ENCODE peak calls at places on chromosomes 1 and 21, in eight cellular contexts. One of them, this sample, is unnamed.

GRCh38 chr1:39992229-39992628 is 37.3 kb downstream of the MFSD2A start:
- DNase-seq in astrocyte: peak; percentile 29
- DNase-seq in fibroblast of lung: peak; percentile 26
- DNase-seq in IMR-90: peak; percentile 70
- DNase-seq in GM23248: peak; percentile 74
- DNase-seq in mesendoderm: no peak
- DNase-seq in H9: no peak
- DNase-seq in A549: no peak
- DNase-seq in this sample: no peak

GRCh38 chr1:1069711-1070676 is 4.1 kb downstream of the RNF223 start:
- DNase-seq in mesendoderm: peak; percentile 27
- DNase-seq in fibroblast of lung: no peak
- DNase-seq in astrocyte: no peak
- DNase-seq in GM23248: peak; percentile 66
- DNase-seq in IMR-90: peak; percentile 29
- DNase-seq in H9: no peak
- DNase-seq in A549: no peak
- DNase-seq in this sample: peak; percentile 86

GRCh38 chr1:198794498-198794897 is 155.7 kb downstream of the PTPRC start:
- DNase-seq in IMR-90: peak; percentile 85
- DNase-seq in H9: no peak
- DNase-seq in fibroblast of lung: peak; percentile 54
- DNase-seq in GM23248: peak; percentile 40
- DNase-seq in mesendoderm: no peak
- DNase-seq in astrocyte: peak; percentile 42
- DNase-seq in A549: no peak
- DNase-seq in this sample: no peak

GRCh38 chr1:13764533-13764932 is 64.5 kb downstream of the PRDM2 start:
- DNase-seq in IMR-90: peak; percentile 56
- DNase-seq in GM23248: peak; percentile 27
- DNase-seq in fibroblast of lung: peak; percentile 70
- DNase-seq in astrocyte: peak; percentile 54
- DNase-seq in A549: no peak
- DNase-seq in mesendoderm: peak; percentile 86
- DNase-seq in H9: no peak
- DNase-seq in this sample: no peak

GRCh38 chr1:147807405-147807804 is 47.0 kb upstream of the GJA5 start:
- DNase-seq in A549: no peak
- DNase-seq in fibroblast of lung: no peak
- DNase-seq in astrocyte: no peak
- DNase-seq in GM23248: no peak
- DNase-seq in IMR-90: no peak
- DNase-seq in H9: no peak
- DNase-seq in mesendoderm: peak; percentile 65
- DNase-seq in this sample: no peak

GRCh38 chr1:185409763-185410528 is 92.9 kb upstream of the IVNS1ABP start:
- DNase-seq in mesendoderm: no peak
- DNase-seq in fibroblast of lung: no peak
- DNase-seq in GM23248: no peak
- DNase-seq in astrocyte: no peak
- DNase-seq in H9: no peak
- DNase-seq in A549: no peak
- DNase-seq in IMR-90: peak; percentile 5
- DNase-seq in this sample: no peak

GRCh38 chr1:77412069-77412793 is 130.4 kb downstream of the AK5 start:
- DNase-seq in A549: peak; percentile 21
- DNase-seq in mesendoderm: peak; percentile 16
- DNase-seq in astrocyte: peak; percentile 48
- DNase-seq in H9: no peak
- DNase-seq in IMR-90: peak; percentile 66
- DNase-seq in fibroblast of lung: peak; percentile 55
- DNase-seq in GM23248: peak; percentile 48
- DNase-seq in this sample: peak; percentile 92

GRCh38 chr1:206834711-206835110 is 30.7 kb upstream of the IL20 start:
- DNase-seq in astrocyte: no peak
- DNase-seq in A549: no peak
- DNase-seq in IMR-90: no peak
- DNase-seq in GM23248: peak; percentile 51
- DNase-seq in H9: no peak
- DNase-seq in fibroblast of lung: no peak
- DNase-seq in mesendoderm: peak; percentile 40
- DNase-seq in this sample: no peak

GRCh38 chr1:53385276-53385932 is 57.5 kb upstream of the LRP8 start:
- DNase-seq in astrocyte: no peak
- DNase-seq in H9: no peak
- DNase-seq in IMR-90: no peak
- DNase-seq in GM23248: no peak
- DNase-seq in mesendoderm: peak; percentile 54
- DNase-seq in fibroblast of lung: no peak
- DNase-seq in A549: no peak
- DNase-seq in this sample: no peak

GRCh38 chr1:212432706-212433576 is at the start of gene NENF:
- DNase-seq in GM23248: peak; percentile 97
- DNase-seq in H9: peak; percentile 63
- DNase-seq in fibroblast of lung: peak; percentile 74
- DNase-seq in IMR-90: peak; percentile 72
- DNase-seq in A549: peak; percentile 95
- DNase-seq in astrocyte: peak; percentile 54
- DNase-seq in mesendoderm: peak; percentile 73
- DNase-seq in this sample: peak; percentile 89

GRCh38 chr1:21396516-21396915 is 43.4 kb upstream of the NBPF3 start:
- DNase-seq in fibroblast of lung: no peak
- DNase-seq in mesendoderm: no peak
- DNase-seq in GM23248: no peak
- DNase-seq in IMR-90: no peak
- DNase-seq in A549: no peak
- DNase-seq in H9: no peak
- DNase-seq in astrocyte: no peak
- DNase-seq in this sample: no peak

GRCh38 chr1:91622586-91622985 is 121.9 kb downstream of the CDC7 start:
- DNase-seq in fibroblast of lung: peak; percentile 28
- DNase-seq in mesendoderm: no peak
- DNase-seq in GM23248: no peak
- DNase-seq in H9: no peak
- DNase-seq in A549: no peak
- DNase-seq in astrocyte: peak; percentile 14
- DNase-seq in IMR-90: no peak
- DNase-seq in this sample: no peak

GRCh38 chr1:228989992-228990827 is 254.9 kb downstream of the RHOU start:
- DNase-seq in astrocyte: no peak
- DNase-seq in mesendoderm: no peak
- DNase-seq in A549: no peak
- DNase-seq in fibroblast of lung: no peak
- DNase-seq in IMR-90: no peak
- DNase-seq in H9: no peak
- DNase-seq in GM23248: no peak
- DNase-seq in this sample: no peak

GRCh38 chr21:33820371-33820770 is 95.2 kb downstream of the ATP5PO start:
- DNase-seq in mesendoderm: no peak
- DNase-seq in fibroblast of lung: no peak
- DNase-seq in IMR-90: no peak
- DNase-seq in astrocyte: no peak
- DNase-seq in A549: no peak
- DNase-seq in H9: no peak
- DNase-seq in GM23248: no peak
- DNase-seq in this sample: no peak

GRCh38 chr1:45552309-45552708 is 1.7 kb downstream of the AKR1A1 start:
- DNase-seq in IMR-90: no peak
- DNase-seq in mesendoderm: no peak
- DNase-seq in GM23248: no peak
- DNase-seq in fibroblast of lung: peak; percentile 16
- DNase-seq in H9: no peak
- DNase-seq in astrocyte: no peak
- DNase-seq in A549: no peak
- DNase-seq in this sample: no peak

GRCh38 chr1:65882091-65882490 is 89.4 kb downstream of the PDE4B start:
- DNase-seq in H9: no peak
- DNase-seq in IMR-90: peak; percentile 41
- DNase-seq in astrocyte: no peak
- DNase-seq in GM23248: peak; percentile 31
- DNase-seq in A549: no peak
- DNase-seq in mesendoderm: no peak
- DNase-seq in fibroblast of lung: no peak
- DNase-seq in this sample: no peak

GRCh38 chr1:30191154-30191702 is 532.2 kb downstream of the MATN1 start:
- DNase-seq in A549: peak; percentile 7
- DNase-seq in GM23248: peak; percentile 95
- DNase-seq in H9: no peak
- DNase-seq in IMR-90: peak; percentile 20
- DNase-seq in fibroblast of lung: peak; percentile 88
- DNase-seq in astrocyte: peak; percentile 85
- DNase-seq in mesendoderm: peak; percentile 77
- DNase-seq in this sample: peak; percentile 48

GRCh38 chr1:5949074-5949760 is 43.0 kb downstream of the NPHP4 start:
- DNase-seq in IMR-90: no peak
- DNase-seq in mesendoderm: peak; percentile 10
- DNase-seq in GM23248: no peak
- DNase-seq in astrocyte: no peak
- DNase-seq in A549: peak; percentile 17
- DNase-seq in H9: peak; percentile 31
- DNase-seq in fibroblast of lung: no peak
- DNase-seq in this sample: no peak

GRCh38 chr1:5005171-5005570 is 350.8 kb downstream of the AJAP1 start:
- DNase-seq in IMR-90: no peak
- DNase-seq in GM23248: no peak
- DNase-seq in astrocyte: no peak
- DNase-seq in mesendoderm: no peak
- DNase-seq in fibroblast of lung: no peak
- DNase-seq in A549: no peak
- DNase-seq in H9: no peak
- DNase-seq in this sample: no peak

GRCh38 chr1:32754282-32755097 is 51.9 kb upstream of the SYNC start:
- DNase-seq in IMR-90: peak; percentile 42
- DNase-seq in GM23248: peak; percentile 59
- DNase-seq in fibroblast of lung: peak; percentile 60
- DNase-seq in A549: no peak
- DNase-seq in astrocyte: peak; percentile 51
- DNase-seq in H9: peak; percentile 80
- DNase-seq in mesendoderm: peak; percentile 93
- DNase-seq in this sample: no peak

GRCh38 chr21:26756491-26757159 is 88.6 kb downstream of the ADAMTS1 start:
- DNase-seq in A549: no peak
- DNase-seq in astrocyte: peak; percentile 72
- DNase-seq in IMR-90: peak; percentile 55
- DNase-seq in GM23248: peak; percentile 75
- DNase-seq in fibroblast of lung: peak; percentile 81
- DNase-seq in mesendoderm: peak; percentile 23
- DNase-seq in H9: no peak
- DNase-seq in this sample: no peak

GRCh38 chr1:10451286-10451685 is 1.5 kb downstream of the CORT start:
- DNase-seq in astrocyte: peak; percentile 19
- DNase-seq in GM23248: peak; percentile 81
- DNase-seq in A549: no peak
- DNase-seq in IMR-90: peak; percentile 44
- DNase-seq in mesendoderm: peak; percentile 24
- DNase-seq in H9: no peak
- DNase-seq in fibroblast of lung: peak; percentile 33
- DNase-seq in this sample: no peak

GRCh38 chr1:7108251-7108650 is 323.0 kb downstream of the CAMTA1 start:
- DNase-seq in mesendoderm: no peak
- DNase-seq in A549: no peak
- DNase-seq in astrocyte: no peak
- DNase-seq in fibroblast of lung: no peak
- DNase-seq in IMR-90: no peak
- DNase-seq in GM23248: no peak
- DNase-seq in H9: no peak
- DNase-seq in this sample: no peak

DNA sequence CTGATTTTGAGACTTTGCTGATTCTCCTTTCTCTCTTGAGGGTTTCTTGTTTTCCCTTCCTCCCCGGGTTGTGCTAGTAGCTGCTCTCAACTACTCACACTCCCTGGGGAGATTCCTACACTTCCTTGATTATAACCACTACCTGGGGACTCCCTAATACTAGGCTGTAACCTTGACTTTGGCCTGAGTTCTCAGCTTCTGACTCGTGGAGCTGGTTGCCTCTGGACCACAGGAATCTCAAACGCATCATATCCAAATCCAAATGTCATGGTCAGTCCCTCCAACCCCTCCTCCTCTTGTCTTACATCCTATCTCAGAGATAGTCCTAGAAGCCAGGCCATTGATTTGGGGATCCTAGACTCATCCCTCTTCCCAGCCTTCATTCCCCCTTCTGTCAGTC is 12.0 kb downstream of the MOV10 start:
- DNase-seq in A549: no peak
- DNase-seq in astrocyte: no peak
- DNase-seq in H9: no peak
- DNase-seq in fibroblast of lung: no peak
- DNase-seq in IMR-90: peak; percentile 34
- DNase-seq in GM23248: no peak
- DNase-seq in mesendoderm: no peak
- DNase-seq in this sample: no peak
- H3K4me1 ChIP-seq in A549: no peaks in the 10 kb centered on the region
- H3K4me1 ChIP-seq in astrocyte: no peaks in the 10 kb centered on the region
- H3K4me1 ChIP-seq in H9: no peaks in the 10 kb centered on the region
- H3K4me1 ChIP-seq in fibroblast of lung: no peaks in the 10 kb centered on the region
- H3K4me1 ChIP-seq in IMR-90: peaks cover 4% of the 10 kb centered on the region
- H3K4me1 ChIP-seq in GM23248: peaks cover 5% of the 10 kb centered on the region
- H3K4me1 ChIP-seq in mesendoderm: peaks cover 3% of the 10 kb centered on the region
- H3K4me1 ChIP-seq in this sample: no peaks in the 10 kb centered on the region

GRCh38 chr1:115343200-115343737 is 5.2 kb upstream of the NGF start:
- DNase-seq in astrocyte: no peak
- DNase-seq in fibroblast of lung: no peak
- DNase-seq in GM23248: peak; percentile 0
- DNase-seq in H9: no peak
- DNase-seq in mesendoderm: peak; percentile 23
- DNase-seq in A549: no peak
- DNase-seq in IMR-90: no peak
- DNase-seq in this sample: no peak
- H3K4me2 ChIP-seq in astrocyte: no peak overlapping the region
- H3K4me2 ChIP-seq in fibroblast of lung: no peak overlapping the region
- H3K4me2 ChIP-seq in GM23248: no peak overlapping the region
- H3K4me2 ChIP-seq in H9: no peak overlapping the region
- H3K4me2 ChIP-seq in mesendoderm: no peak overlapping the region
- H3K4me2 ChIP-seq in A549: no peak overlapping the region
- H3K4me2 ChIP-seq in IMR-90: no peak overlapping the region
- H3K4me2 ChIP-seq in this sample: no peak overlapping the region

GRCh38 chr1:3546048-3546384 is 65.3 kb downstream of the MEGF6 start:
- DNase-seq in fibroblast of lung: no peak
- DNase-seq in astrocyte: no peak
- DNase-seq in IMR-90: no peak
- DNase-seq in A549: no peak
- DNase-seq in mesendoderm: no peak
- DNase-seq in GM23248: no peak
- DNase-seq in H9: no peak
- DNase-seq in this sample: no peak
- H3K27ac ChIP-seq in fibroblast of lung: no peak overlapping the region
- H3K27ac ChIP-seq in astrocyte: no peak overlapping the region
- H3K27ac ChIP-seq in IMR-90: peak overlapping the region; percentile 9
- H3K27ac ChIP-seq in A549: no peak overlapping the region
- H3K27ac ChIP-seq in mesendoderm: no peak overlapping the region
- H3K27ac ChIP-seq in GM23248: no peak overlapping the region
- H3K27ac ChIP-seq in H9: no peak overlapping the region
- H3K27ac ChIP-seq in this sample: no peak overlapping the region

DNA sequence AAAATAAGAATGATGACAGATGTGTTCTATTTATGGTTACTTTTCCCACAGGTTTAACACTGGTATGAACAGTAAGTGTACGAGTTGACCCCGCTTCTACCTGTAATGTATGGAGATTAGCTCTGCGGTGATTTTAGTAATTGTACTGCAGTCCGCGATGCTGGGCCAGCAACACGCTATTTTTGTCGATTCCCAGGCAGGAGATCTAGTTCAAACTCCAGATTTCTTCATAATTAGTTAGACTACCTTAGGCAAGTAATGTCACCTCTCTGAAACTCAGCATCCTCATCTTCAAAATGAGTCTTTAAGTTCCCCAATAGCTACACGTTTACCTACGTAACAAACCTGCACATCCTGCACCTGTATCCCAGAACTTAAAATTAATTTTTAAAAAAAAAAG is 21.5 kb downstream of the TP53BP2 start:
- DNase-seq in GM23248: no peak
- DNase-seq in fibroblast of lung: no peak
- DNase-seq in H9: no peak
- DNase-seq in astrocyte: no peak
- DNase-seq in mesendoderm: no peak
- DNase-seq in IMR-90: no peak
- DNase-seq in A549: no peak
- DNase-seq in this sample: no peak
- H3K4me1 ChIP-seq in GM23248: peaks cover 29% of the 10 kb centered on the region
- H3K4me1 ChIP-seq in fibroblast of lung: peaks cover 6% of the 10 kb centered on the region
- H3K4me1 ChIP-seq in H9: peaks cover 5% of the 10 kb centered on the region
- H3K4me1 ChIP-seq in astrocyte: peaks cover 7% of the 10 kb centered on the region
- H3K4me1 ChIP-seq in mesendoderm: peaks cover 38% of the 10 kb centered on the region
- H3K4me1 ChIP-seq in IMR-90: peaks cover 21% of the 10 kb centered on the region
- H3K4me1 ChIP-seq in A549: peaks cover 14% of the 10 kb centered on the region
- H3K4me1 ChIP-seq in this sample: peaks cover 37% of the 10 kb centered on the region

This sample was measured in PC-9.